ENCODE peak calls at places on chromosomes 2 and 18, in nine cellular contexts. A, J, O, L, W, K, S, E and C are unnamed samples.

GRCh38 chr2:45342-46130 is 769 bp downstream of the FAM110C start:
- DNase-seq in A (peak; percentile 31), J (no peak), O (no peak), L (no peak), W (no peak), K (no peak), S (peak; percentile 15), E (no peak), C (no peak)

GRCh38 chr2:239285071-239285931 is 115.5 kb downstream of the HDAC4 start:
- DNase-seq in A (no peak), J (peak; percentile 84), O (peak; percentile 89), L (no peak), W (peak; percentile 37), K (peak; percentile 69), S (no peak), E (no peak), C (no peak)

GRCh38 chr2:25380586-25381360 is 39.0 kb upstream of the DNMT3A start:
- DNase-seq in A (no peak), J (peak; percentile 68), O (no peak), L (no peak), W (no peak), K (peak; percentile 58), S (no peak), E (no peak), C (no peak)

GRCh38 chr2:105977212-105977611 is 216.9 kb downstream of the UXS1 start:
- DNase-seq in A (no peak), J (no peak), O (peak; percentile 20), L (no peak), W (no peak), K (no peak), S (peak; percentile 22), E (no peak), C (peak; percentile 31)

GRCh38 chr18:53753616-53754015 is 470.9 kb downstream of the MBD2 start:
- DNase-seq in A (no peak), J (no peak), O (no peak), L (no peak), W (no peak), K (no peak), S (no peak), E (no peak), C (no peak)

GRCh38 chr2:529425-529824 is 147.8 kb downstream of the TMEM18 start:
- DNase-seq in A (no peak), J (no peak), O (peak; percentile 64), L (no peak), W (no peak), K (no peak), S (no peak), E (no peak), C (no peak)

GRCh38 chr18:44584900-44585299 is 95.8 kb upstream of the SETBP1 start:
- DNase-seq in A (no peak), J (no peak), O (no peak), L (no peak), W (no peak), K (no peak), S (no peak), E (no peak), C (no peak)

GRCh38 chr2:127398239-127398590 is 10.4 kb upstream of the MAP3K2 start:
- DNase-seq in A (peak; percentile 59), J (no peak), O (peak; percentile 82), L (no peak), W (peak; percentile 84), K (peak; percentile 86), S (peak; percentile 95), E (peak; percentile 89), C (peak; percentile 97)

GRCh38 chr2:47323822-47324171 is 79.2 kb upstream of the MSH2 start:
- DNase-seq in A (no peak), J (no peak), O (no peak), L (no peak), W (no peak), K (no peak), S (no peak), E (no peak), C (no peak)

GRCh38 chr2:134258684-134259408 is 5.0 kb downstream of the MGAT5 start:
- DNase-seq in A (peak; percentile 23), J (no peak), O (no peak), L (no peak), W (no peak), K (no peak), S (no peak), E (no peak), C (no peak)

GRCh38 chr2:47682231-47682749 is 100.7 kb upstream of the MSH6 start:
- DNase-seq in A (no peak), J (no peak), O (no peak), L (no peak), W (no peak), K (no peak), S (no peak), E (no peak), C (no peak)

GRCh38 chr2:179551545-179552045 is 287.0 kb upstream of the SESTD1 start:
- DNase-seq in A (no peak), J (no peak), O (no peak), L (no peak), W (no peak), K (no peak), S (no peak), E (no peak), C (no peak)

DNA sequence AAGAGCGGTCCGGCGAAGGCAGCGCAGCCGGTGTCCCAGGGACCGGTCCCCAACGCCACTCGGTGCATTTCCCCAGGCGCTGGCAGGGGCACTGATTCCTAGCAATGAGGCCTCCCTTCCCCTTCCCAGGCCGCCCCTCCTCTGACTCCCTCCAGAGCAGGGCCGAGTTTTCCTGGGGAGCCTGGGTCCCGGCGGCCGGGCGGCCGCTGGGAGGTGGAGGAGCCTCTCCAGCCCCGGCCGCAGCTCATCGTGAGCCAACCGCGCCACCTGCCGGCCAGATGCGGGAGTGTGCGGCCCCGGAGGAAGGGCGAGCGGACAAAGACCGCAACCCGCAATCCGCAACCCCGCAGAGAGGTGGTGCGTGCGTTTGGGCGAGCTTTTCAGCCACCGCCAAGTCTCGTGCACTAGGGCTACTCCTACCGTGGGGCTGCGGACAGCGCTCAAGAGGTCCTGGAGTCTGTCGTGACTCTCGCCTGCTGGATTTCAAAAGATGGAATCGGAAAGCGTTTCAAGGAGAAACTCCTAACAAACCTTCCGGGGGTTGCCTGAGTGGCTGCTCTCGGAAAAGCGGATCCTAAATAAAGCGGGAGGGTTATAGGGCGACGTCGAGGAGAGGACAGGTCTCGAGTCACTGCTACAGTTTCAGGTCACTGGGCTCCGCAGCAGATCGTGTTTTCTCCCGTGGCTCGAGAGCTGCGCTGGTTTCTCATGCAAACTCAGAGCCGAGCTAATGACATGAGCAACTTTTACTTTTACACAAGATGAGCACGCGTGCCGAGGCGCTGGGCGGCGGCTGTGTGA is 1.5 kb upstream of the EPHA4 start:
- DNase-seq in A (peak; percentile 85), J (peak; percentile 96), O (peak; percentile 66), L (no peak), W (peak; percentile 66), K (peak; percentile 92), S (peak; percentile 76), E (peak; percentile 92), C (peak; percentile 77)
- TF ChIP-seq POLR2A in A (peak; percentile 17), J (no peak), O (no peak), L (no peak), W (no peak), K (no peak), S (peak; percentile 12), E (no peak), C (no peak)

DNA sequence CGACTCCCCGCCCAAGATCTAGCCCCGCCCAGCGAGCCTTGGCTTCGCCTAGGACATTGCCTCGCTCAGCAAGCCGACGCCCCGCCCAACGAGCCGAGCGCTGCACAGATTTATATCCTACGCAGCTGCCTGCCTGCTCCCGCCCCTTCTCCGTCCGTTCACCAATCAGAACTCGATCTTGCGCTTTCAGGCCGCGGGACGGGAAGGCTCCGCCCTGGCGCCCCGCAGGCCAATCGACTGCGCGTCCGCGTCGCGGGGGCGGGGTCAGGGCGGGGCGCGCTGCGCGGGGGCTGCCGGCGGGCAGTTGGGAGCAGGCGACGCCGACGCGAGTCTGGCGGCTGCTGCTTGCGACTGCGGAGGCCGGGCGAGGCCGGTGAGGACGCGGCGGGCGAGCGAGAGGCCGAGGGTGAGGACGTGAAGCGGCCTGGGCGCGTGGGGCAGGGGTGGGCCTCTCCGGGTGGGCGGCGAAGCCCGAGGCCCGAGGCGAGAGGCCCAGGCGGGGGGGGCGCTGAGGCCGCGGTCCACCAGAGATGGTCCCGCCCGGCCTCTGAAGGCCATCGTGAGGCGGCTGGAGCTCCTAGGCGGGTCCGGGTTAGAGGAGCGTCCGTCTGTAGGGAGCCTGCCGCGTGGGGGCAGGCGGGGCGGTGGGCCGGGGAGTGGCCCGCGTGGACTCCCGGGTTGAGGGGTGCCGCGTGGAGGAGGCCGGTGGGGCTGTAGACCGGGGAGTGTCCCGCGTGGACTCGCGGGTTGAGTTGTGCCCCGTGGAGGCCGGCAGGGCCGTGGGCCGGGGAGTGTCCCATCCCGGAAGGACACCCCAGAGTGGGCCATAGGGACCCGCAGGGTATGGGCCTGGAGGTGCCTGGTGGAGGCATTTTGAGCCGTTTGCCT is at the start of gene FARP2:
- DNase-seq in A (peak; percentile 100), J (peak; percentile 100), O (peak; percentile 99), L (peak; percentile 98), W (peak; percentile 83), K (peak; percentile 100), S (peak; percentile 89), E (peak; percentile 100), C (peak; percentile 80)
- TF ChIP-seq POLR2A in A (peak; percentile 81), J (no peak), O (peak; percentile 81), L (peak; percentile 41), W (peak; percentile 67), K (peak; percentile 60), S (peak; percentile 87), E (peak; percentile 91), C (peak; percentile 97)

DNA sequence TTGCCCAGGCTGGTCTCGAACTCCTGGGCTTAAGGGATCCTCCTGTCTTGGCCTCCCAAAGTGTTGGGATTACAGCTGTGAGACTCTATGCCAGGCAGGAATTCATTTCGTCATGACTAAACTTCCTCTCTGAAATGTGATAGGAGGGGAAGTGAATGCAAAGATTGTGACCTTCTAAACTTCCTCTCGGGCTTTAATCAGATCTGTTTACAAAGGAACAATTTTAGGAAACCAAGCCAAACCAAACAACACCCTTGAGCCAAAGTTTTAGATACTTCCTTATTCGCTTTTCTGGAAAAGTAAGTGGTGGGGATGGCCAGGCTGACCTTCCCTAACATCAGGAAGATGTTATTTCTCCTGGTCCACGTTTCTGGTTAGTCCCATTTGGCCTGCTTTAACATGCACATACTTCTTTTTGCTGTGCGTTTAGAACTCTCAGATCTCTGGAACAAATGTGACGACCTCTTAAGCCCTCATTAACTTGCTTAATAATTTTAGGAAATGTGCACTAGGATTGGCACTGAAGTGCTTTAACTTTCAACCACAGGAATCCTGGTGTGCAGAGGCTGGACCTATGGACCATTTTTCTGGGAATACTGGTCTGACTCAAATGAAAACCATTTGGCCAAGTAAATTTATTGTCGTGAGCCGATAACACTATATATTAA is 33.2 kb upstream of the YES1 start:
- DNase-seq in A (no peak), J (no peak), O (no peak), L (no peak), W (no peak), K (no peak), S (peak; percentile 16), E (no peak), C (peak; percentile 23)
- TF ChIP-seq POLR2A in A (no peak), J (no peak), O (no peak), L (no peak), W (no peak), K (no peak), S (no peak), E (no peak), C (no peak)

DNA sequence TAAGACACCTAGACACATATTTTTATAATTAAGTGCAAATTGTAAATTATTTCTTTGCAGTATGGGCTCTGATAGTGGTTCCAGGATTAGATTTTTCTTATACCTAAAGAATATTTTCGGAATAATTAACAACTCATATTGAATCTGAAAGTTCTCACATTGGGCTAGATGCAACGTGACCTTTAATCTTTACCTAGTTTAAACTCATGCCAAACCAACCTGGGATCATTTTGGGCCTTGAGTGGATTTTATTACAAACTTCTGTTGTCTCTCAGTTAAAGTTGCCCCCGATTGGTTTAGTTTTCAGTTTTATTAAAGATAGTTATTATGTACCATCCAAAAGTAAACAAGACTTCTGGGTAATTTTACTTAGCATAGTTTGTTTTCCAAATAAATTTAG is 230.2 kb upstream of the VWC2L start:
- DNase-seq in A (no peak), J (no peak), O (no peak), L (no peak), W (no peak), K (no peak), S (no peak), E (no peak), C (no peak)
- TF ChIP-seq POLR2A in A (no peak), J (no peak), O (no peak), L (no peak), W (no peak), K (no peak), S (no peak), E (no peak), C (no peak)